ENCODE peak calls at places on chromosome 2, in six cellular contexts. L is thoracic aorta, M is IMR-90, X is endothelial cell, H is lower lobe of right lung, O is mesothelial cell of epicardium. B is an unnamed sample.

GRCh38 chr2:214695789-214696188 is 113.7 kb downstream of the BARD1 start:
- DNase-seq in X (no peak), M (peak; percentile 42), O (no peak), H (no peak), L (no peak), B (no peak)

GRCh38 chr2:127175821-127176354 is 44.2 kb downstream of the CYP27C1 start:
- DNase-seq in X (no peak), M (peak; percentile 82), L (no peak), H (no peak), O (no peak), B (no peak)

GRCh38 chr2:184597571-184597980 is 753 bp upstream of the ZNF804A start:
- DNase-seq in M (peak; percentile 63), H (peak; percentile 52), O (peak; percentile 39), X (peak; percentile 21), L (no peak), B (no peak)

GRCh38 chr2:241272298-241272721 is 43.2 kb downstream of the HDLBP start:
- DNase-seq in L (no peak), X (peak; percentile 51), M (no peak), H (peak; percentile 74), O (peak; percentile 54), B (peak; percentile 26)

GRCh38 chr2:197306691-197307030 is 3.9 kb downstream of the ANKRD44 start:
- DNase-seq in O (no peak), H (peak; percentile 55), M (no peak), X (no peak), L (peak; percentile 40), B (no peak)

GRCh38 chr2:178241852-178242551 is 47.7 kb downstream of the OSBPL6 start:
- DNase-seq in L (peak; percentile 32), O (no peak), H (no peak), M (peak; percentile 97), X (no peak), B (no peak)

GRCh38 chr2:130372833-130373807 is 17.3 kb downstream of the PTPN18 start:
- DNase-seq in X (no peak), O (no peak), H (no peak), L (no peak), M (no peak), B (no peak)

GRCh38 chr2:43292851-43293743 is 66.7 kb upstream of the ZFP36L2 start:
- DNase-seq in X (no peak), M (no peak), L (no peak), O (no peak), H (no peak), B (no peak)

GRCh38 chr2:157875720-157876065 is 437 bp downstream of the ACVR1 start:
- DNase-seq in M (no peak), H (peak; percentile 75), L (no peak), O (peak; percentile 70), X (peak; percentile 72), B (peak; percentile 53)

GRCh38 chr2:207235621-207236020 is 69.9 kb upstream of the KLF7 start:
- DNase-seq in M (no peak), O (no peak), H (no peak), L (no peak), X (no peak), B (no peak)

GRCh38 chr2:106195996-106196395 is 1.9 kb upstream of the UXS1 start:
- DNase-seq in H (no peak), O (no peak), X (no peak), L (no peak), M (no peak), B (no peak)

GRCh38 chr2:503288-503999 is 173.8 kb downstream of the TMEM18 start:
- DNase-seq in O (no peak), X (no peak), L (no peak), H (no peak), M (no peak), B (no peak)

GRCh38 chr2:36361396-36361795 is 5.8 kb downstream of the CRIM1 start:
- DNase-seq in M (no peak), H (no peak), O (no peak), X (no peak), L (no peak), B (no peak)

GRCh38 chr2:117128471-117128870 is 686.0 kb upstream of the DDX18 start:
- DNase-seq in O (no peak), X (no peak), H (no peak), M (no peak), L (no peak), B (no peak)

GRCh38 chr2:138087761-138088602 is 123.7 kb downstream of the HNMT start:
- DNase-seq in H (no peak), X (no peak), L (no peak), O (no peak), M (no peak), B (no peak)

GRCh38 chr2:12293868-12294267 is 422.9 kb upstream of the TRIB2 start:
- DNase-seq in H (no peak), M (no peak), L (no peak), X (no peak), O (no peak), B (no peak)

GRCh38 chr2:174059178-174059874 is 94.2 kb upstream of the SP3 start:
- DNase-seq in H (no peak), L (no peak), O (no peak), X (no peak), M (peak; percentile 93), B (no peak)

GRCh38 chr2:105396254-105397024 is 2.4 kb downstream of the FHL2 start:
- DNase-seq in L (peak; percentile 33), O (no peak), H (no peak), M (peak; percentile 98), X (no peak), B (no peak)

GRCh38 chr2:41283079-41283765 is 764.6 kb upstream of the PKDCC start:
- DNase-seq in O (no peak), M (peak; percentile 20), H (no peak), L (no peak), X (no peak), B (no peak)

GRCh38 chr2:137658433-137658832 is 305.8 kb upstream of the HNMT start:
- DNase-seq in O (no peak), L (no peak), H (no peak), M (no peak), X (no peak), B (no peak)

GRCh38 chr2:154093856-154094255 is 222.1 kb downstream of the GALNT13 start:
- DNase-seq in X (no peak), L (no peak), M (no peak), O (no peak), H (no peak), B (no peak)

DNA sequence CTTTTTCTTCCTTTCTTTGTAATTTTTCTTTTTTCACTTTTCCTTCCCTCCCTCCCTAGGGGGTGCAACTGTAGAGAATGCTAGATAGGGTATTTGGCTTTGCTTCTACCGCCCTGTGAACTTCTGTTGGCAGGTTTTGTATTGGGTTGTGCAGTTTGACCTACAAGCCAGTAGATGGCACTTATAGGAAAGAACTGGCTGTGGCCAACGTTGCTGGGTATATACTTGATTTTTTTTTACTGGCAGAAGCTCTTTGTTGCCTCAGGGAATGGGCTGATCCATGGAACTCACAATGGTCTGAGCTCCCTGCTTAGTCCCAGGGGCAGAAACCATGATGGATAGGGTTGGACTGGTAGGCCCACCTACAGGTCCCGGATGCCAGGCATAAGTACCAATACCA is 1019.5 kb upstream of the LRRTM1 start:
- DNase-seq in L (no peak), H (no peak), M (no peak), X (peak; percentile 14), O (no peak), B (no peak)
- TF ChIP-seq CTCF in L (no peak), H (no peak), M (no peak), X (peak; percentile 48), O (no peak), B (peak; percentile 50)

DNA sequence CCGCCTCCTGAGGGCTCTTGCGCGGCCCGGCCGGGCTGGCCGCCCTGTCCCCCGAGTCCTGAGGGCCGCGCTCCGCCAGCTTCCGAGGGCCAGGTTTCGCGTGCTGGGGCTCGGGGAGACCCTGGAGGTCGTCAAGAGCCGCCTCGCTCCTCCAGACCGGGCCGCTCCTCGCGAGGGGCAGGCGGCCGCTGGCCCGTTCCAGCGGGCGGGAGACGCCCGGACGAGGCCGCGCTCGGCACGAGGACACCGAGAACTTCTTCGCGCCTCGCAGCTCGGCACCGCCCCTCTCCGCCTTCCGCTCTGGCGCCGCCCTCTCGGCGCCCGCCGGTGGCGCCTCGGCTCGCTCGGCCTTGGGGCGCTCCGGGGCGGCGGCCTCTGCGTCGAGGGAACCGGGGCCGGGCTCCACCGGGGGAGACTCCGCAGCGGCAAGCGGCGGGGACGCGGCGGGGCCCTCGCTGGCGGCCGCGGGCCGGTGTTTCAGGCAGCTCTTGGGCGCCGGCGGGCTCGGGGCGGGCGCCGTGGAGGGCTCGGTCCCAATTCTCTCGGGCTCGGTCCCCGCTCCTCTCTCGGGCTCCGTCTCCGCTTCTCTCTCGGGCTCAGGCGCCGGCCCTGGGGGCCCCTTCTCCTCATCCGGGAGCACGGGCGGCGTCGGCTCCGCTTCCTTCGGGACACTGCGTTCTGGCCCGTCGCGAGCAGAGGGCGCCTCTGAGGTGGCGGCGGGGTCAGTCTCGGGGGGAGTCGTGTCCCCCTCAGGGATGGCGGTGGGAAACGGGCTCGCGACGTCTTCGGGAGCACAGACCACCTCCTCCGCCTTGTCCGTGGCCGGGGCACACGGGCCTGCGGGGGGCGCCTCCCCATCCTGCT is 91.6 kb upstream of the MGAT4A start:
- DNase-seq in X (peak; percentile 57), L (no peak), H (peak; percentile 81), M (no peak), O (peak; percentile 59), B (peak; percentile 44)
- TF ChIP-seq CTCF in X (peak; percentile 54), L (peak; percentile 36), H (peak; percentile 49), M (no peak), O (no peak), B (peak; percentile 56)

GRCh38 chr2:219497495-219498279 is 1.0 kb upstream of the GMPPA start:
- DNase-seq in M (peak; percentile 74), X (peak; percentile 65), H (peak; percentile 95), O (no peak), L (peak; percentile 83), B (peak; percentile 42)

GRCh38 chr2:219499555-219499954 is 864 bp downstream of the GMPPA start:
- DNase-seq in M (no peak), O (no peak), X (no peak), L (no peak), H (no peak), B (no peak)

GRCh38 chr2:219499058-219499307 is 292 bp downstream of the GMPPA start:
- DNase-seq in H (no peak), L (no peak), X (no peak), O (no peak), M (no peak), B (no peak)

GRCh38 chr2:219496781-219497494 is 1.8 kb upstream of the GMPPA start:
- DNase-seq in L (no peak), O (no peak), M (no peak), H (no peak), X (no peak), B (no peak)

GRCh38 chr2:219498280-219499057 is at the start of gene GMPPA:
- DNase-seq in X (peak; percentile 92), O (peak; percentile 91), L (peak; percentile 93), M (peak; percentile 99), H (peak; percentile 96), B (peak; percentile 79)
- TF ChIP-seq CTCF in X (no peak), O (no peak), L (no peak), M (no peak), H (no peak), B (peak; percentile 10)

GRCh38 chr2:170314744-170315447 is 136.9 kb downstream of the MYO3B start:
- DNase-seq in X (no peak), M (no peak), H (no peak), L (no peak), O (no peak), B (no peak)
- TF ChIP-seq CTCF in X (no peak), M (no peak), H (no peak), L (no peak), O (no peak), B (no peak)

GRCh38 chr2:122338000-122338399 is 582.5 kb downstream of the TSN start:
- DNase-seq in H (no peak), O (no peak), X (no peak), M (no peak), L (no peak), B (no peak)
- TF ChIP-seq CTCF in H (no peak), O (no peak), X (peak; percentile 14), M (no peak), L (no peak), B (no peak)

GRCh38 chr2:238754259-238754658 is 93.6 kb upstream of the TWIST2 start:
- DNase-seq in O (no peak), H (no peak), L (no peak), M (no peak), X (no peak), B (no peak)
- TF ChIP-seq CTCF in O (no peak), H (no peak), L (no peak), M (no peak), X (no peak), B (peak; percentile 11)

B was measured in progenitor cell of endocrine pancreas.